ENCODE peak calls at places on chromosomes 13 and 19, in five cellular contexts. T is esophagus squamous epithelium, A is adrenal gland, E is stomach, H is body of pancreas. U is an unnamed sample. For H3K36me3, the result is how much of the 10 kb centered on the place peaks cover.

GRCh38 chr19:50486823-50487515 is 10.3 kb upstream of the GARIN5A start:
- DNase-seq in A (no peak), T (no peak), E (no peak), H (no peak), U (peak)

GRCh38 chr13:46749951-46750350 is 47.0 kb downstream of the ESD start:
- DNase-seq in E (no peak), H (no peak), A (no peak), T (no peak), U (no peak)

GRCh38 chr13:23610966-23611486 is 40.8 kb downstream of the TNFRSF19 start:
- DNase-seq in H (no peak), E (no peak), A (no peak), T (no peak), U (no peak)

GRCh38 chr13:34748078-34748477 is 194.0 kb upstream of the NBEA start:
- DNase-seq in E (no peak), T (no peak), A (peak), H (peak), U (no peak)

GRCh38 chr13:59677966-59678814 is 485.5 kb downstream of the DIAPH3 start:
- DNase-seq in H (peak), E (no peak), A (no peak), T (no peak), U (no peak)

GRCh38 chr13:40334616-40335015 is 331.8 kb downstream of the FOXO1 start:
- DNase-seq in A (no peak), E (no peak), T (no peak), H (no peak), U (no peak)

GRCh38 chr13:110912651-110913051 is 2.2 kb downstream of the ANKRD10 start:
- DNase-seq in E (no peak), H (no peak), T (no peak), A (no peak), U (peak)

GRCh38 chr13:67052550-67053237 is 177.4 kb downstream of the PCDH9 start:
- DNase-seq in T (no peak), A (no peak), E (no peak), H (no peak), U (no peak)

GRCh38 chr13:37690361-37690760 is 91.8 kb upstream of the POSTN start:
- DNase-seq in T (no peak), H (no peak), A (no peak), E (no peak), U (no peak)

GRCh38 chr13:111039735-111040134 is 75.4 kb upstream of the ARHGEF7 start:
- DNase-seq in E (no peak), A (no peak), T (no peak), H (no peak), U (no peak)

GRCh38 chr13:67650471-67650870 is 420.3 kb upstream of the PCDH9 start:
- DNase-seq in A (no peak), E (no peak), T (no peak), H (no peak), U (no peak)

GRCh38 chr13:77325371-77325941 is 1.4 kb downstream of the MYCBP2 start:
- DNase-seq in H (no peak), E (no peak), A (no peak), T (no peak), U (no peak)

GRCh38 chr19:11971045-11971444 is 6.2 kb downstream of the ZNF763 start:
- DNase-seq in H (no peak), E (no peak), T (no peak), A (no peak), U (no peak)

GRCh38 chr19:44643605-44644390 is at the start of gene PVR:
- DNase-seq in A (peak), T (no peak), H (peak), E (peak), U (peak)

GRCh38 chr19:33193864-33194362 is at the start of gene LRP3:
- DNase-seq in A (no peak), E (peak), T (no peak), H (peak), U (peak)

GRCh38 chr13:30998548-30999140 is 66.2 kb downstream of the TEX26 start:
- DNase-seq in H (no peak), A (peak), E (no peak), T (no peak), U (no peak)

GRCh38 chr19:10899171-10899653 is 27.9 kb downstream of the CARM1 start:
- DNase-seq in H (peak), T (no peak), A (peak), E (peak), U (no peak)

GRCh38 chr13:112958127-112958989 is 10.7 kb upstream of the MCF2L start:
- DNase-seq in T (no peak), E (no peak), A (no peak), H (no peak), U (peak)

GRCh38 chr13:50910483-50910805 is 853 bp downstream of the RNASEH2B start:
- DNase-seq in H (no peak), T (no peak), A (no peak), E (no peak), U (no peak)

GRCh38 chr13:110047511-110047910 is 259.4 kb downstream of the COL4A1 start:
- DNase-seq in T (no peak), A (peak), E (peak), H (peak), U (no peak)

GRCh38 chr13:69793803-69794453 is 313.7 kb upstream of the ATXN8OS start:
- DNase-seq in T (no peak), A (no peak), H (no peak), E (no peak), U (no peak)

GRCh38 chr19:41398603-41399002 is 985 bp downstream of the BCKDHA start:
- DNase-seq in A (no peak), H (no peak), T (no peak), E (no peak), U (no peak)

GRCh38 chr19:41882568-41883462 is at the start of gene ARHGEF1:
- DNase-seq in A (no peak), T (no peak), E (peak), H (peak), U (peak)

GRCh38 chr19:9010693-9011092 is 484 bp upstream of the MUC16 start:
- DNase-seq in H (no peak), E (no peak), A (no peak), T (no peak), U (no peak)

GRCh38 chr19:38032951-38033350 is 125.9 kb downstream of the SIPA1L3 start:
- DNase-seq in T (no peak), E (no peak), H (no peak), A (no peak), U (no peak)

GRCh38 chr19:2127758-2128157 is 23.6 kb downstream of the AP3D1 start:
- DNase-seq in T (no peak), H (no peak), A (peak), E (no peak), U (peak)

GRCh38 chr13:100543872-100544602 is 44.6 kb downstream of the GGACT start:
- DNase-seq in H (no peak), E (no peak), T (no peak), A (peak), U (no peak)

GRCh38 chr19:15187026-15188007 is 13.5 kb downstream of the NOTCH3 start:
- DNase-seq in A (no peak), E (no peak), T (no peak), H (no peak), U (no peak)

GRCh38 chr13:24159921-24160324 is 597 bp upstream of the SPATA13 start:
- DNase-seq in A (no peak), T (no peak), H (no peak), E (no peak), U (peak)

DNA sequence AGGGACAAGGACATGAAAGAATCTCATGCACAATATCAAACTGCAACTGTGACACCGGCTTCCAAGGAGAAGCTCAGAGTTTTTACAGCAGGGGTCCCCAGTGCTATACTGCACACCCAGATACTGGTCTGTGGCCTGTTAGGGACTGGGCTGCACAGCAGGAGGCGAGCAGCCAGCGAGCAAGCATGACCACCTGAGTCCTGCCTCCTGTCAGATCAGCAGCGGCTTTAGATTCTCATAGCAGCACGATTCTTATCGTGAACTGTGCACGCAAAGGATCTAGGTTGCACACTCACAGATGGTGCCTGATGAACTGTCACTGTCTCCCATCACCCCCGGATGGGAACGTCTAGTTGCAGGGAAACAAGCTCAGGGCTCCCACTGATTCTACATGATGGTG is 13.1 kb upstream of the CD22 start:
- DNase-seq in E (no peak), H (no peak), A (no peak), T (no peak), U (no peak)
- TF ChIP-seq CTCF in E (no peak), H (no peak), A (no peak), T (no peak), U (no peak)

DNA sequence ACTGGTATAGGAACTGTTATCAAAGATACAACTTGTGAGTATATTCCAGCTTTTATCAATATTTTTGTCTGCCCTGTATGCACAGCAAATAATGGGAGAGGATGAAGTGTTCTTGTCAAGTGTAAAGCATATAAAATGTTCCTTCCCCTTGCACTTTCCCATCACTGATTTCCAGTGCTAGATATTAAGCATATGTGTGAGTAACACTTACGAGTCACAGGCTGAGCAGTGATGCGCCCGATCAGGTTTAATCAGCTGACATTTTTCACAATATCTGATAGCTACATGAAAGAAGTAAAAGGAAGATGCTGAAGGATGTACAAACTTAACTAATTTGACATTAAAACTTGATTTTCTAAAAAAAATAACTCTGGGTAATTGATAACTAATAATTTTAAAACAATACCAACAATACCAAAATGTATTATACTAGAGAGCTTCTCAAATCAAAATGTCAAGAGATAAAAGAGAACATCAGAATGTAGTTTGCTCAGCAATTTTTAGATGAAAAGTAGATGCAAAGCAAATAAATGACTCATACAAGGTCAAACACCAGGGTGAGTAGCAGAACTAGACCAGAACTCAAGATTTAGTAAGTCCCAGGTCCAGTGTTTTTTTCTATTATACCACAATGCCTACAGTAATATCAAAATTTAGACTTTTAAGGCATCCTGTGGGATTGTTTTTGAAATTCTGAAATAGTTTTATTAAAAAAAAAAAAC is 56.4 kb downstream of the ZDHHC20 start:
- DNase-seq in H (no peak), A (no peak), E (no peak), T (no peak), U (no peak)
- H3K36me3 ChIP-seq in H (under half), A (under half), E (half or more), T (under half), U (under half)

GRCh38 chr13:21148557-21149258 is 27.6 kb downstream of the SKA3 start:
- DNase-seq in A (no peak), E (no peak), H (no peak), T (no peak), U (no peak)
- TF ChIP-seq POLR2A in A (no peak), E (no peak), H (no peak), T (no peak), U (no peak)

DNA sequence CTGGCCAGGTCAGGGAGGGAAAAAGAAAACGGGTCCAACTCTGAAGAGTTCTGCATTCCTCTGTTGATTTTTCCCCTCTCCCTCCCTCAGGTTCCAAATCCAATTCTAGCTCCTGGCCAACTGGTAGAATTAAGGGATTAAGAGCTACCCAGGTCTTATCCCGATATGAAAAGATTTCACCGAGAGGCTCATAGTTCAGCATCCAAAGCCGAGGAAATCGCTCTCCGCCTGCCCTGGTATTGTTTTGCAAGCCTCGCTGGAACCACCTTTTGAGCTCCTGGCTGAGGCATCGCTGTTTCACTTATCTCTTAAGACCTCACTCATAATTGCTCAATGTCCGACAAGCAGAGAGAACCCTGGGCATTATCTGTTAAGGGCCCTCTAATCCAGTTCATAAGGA is 180.4 kb downstream of the URI1 start:
- DNase-seq in T (no peak), A (no peak), E (no peak), H (no peak), U (no peak)
- TF ChIP-seq CTCF in T (no peak), A (no peak), E (no peak), H (no peak), U (no peak)

DNA sequence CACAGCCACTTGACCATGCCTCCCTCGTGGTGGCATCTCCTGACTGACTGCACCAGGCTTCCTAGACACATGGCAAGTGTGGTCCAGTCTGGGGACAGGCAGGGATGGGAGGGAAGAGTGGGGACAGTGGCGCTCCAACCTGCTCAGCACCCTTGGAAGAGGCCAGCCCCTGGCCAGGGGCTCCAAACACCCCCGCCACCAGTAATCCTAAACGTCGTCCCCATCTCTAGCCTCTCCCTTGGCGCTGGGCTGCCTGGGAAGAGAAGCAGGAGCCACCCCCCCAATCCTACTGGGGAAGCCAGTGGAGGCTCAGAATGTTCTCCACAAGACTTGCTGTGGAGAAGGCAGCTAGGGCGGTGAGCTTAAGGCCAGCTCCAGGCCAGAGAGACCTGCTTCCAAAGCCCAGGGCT is 2.7 kb downstream of the RPL36 start:
- DNase-seq in H (no peak), A (no peak), T (no peak), E (no peak), U (peak)
- H3K36me3 ChIP-seq in H (under half), A (half or more), T (under half), E (half or more), U (under half)

GRCh38 chr19:4362871-4363545 is 19.6 kb downstream of the MPND start:
- DNase-seq in E (no peak), H (no peak), A (no peak), T (no peak), U (peak)
- TF ChIP-seq POLR2A in E (no peak), H (no peak), A (no peak), T (no peak), U (no peak)

GRCh38 chr19:47675859-47676258 is 37.4 kb upstream of the EHD2 start:
- DNase-seq in A (no peak), T (no peak), E (no peak), H (no peak), U (no peak)
- TF ChIP-seq CTCF in A (no peak), T (no peak), E (no peak), H (no peak), U (no peak)